ENCODE peak calls at places on chromosomes 7 and 10, in six cellular contexts. V is stimulated activated CD4-positive, alpha-beta T cell treated with anti-CD3 and anti-CD28 coated beads, TNF-alpha, amount 100 ng/mL, for 24 hours; G is H9; R is GF-D8; W is GM03348; C is GM12865. Q is an unnamed sample.

GRCh38 chr10:13939391-13939790 is 352.6 kb downstream of the PRPF18 start:
- DNase-seq in W (peak), R (no peak), C (no peak), G (no peak), V (no peak), Q (no peak)

GRCh38 chr10:114068054-114068707 is 24.5 kb downstream of the ADRB1 start:
- DNase-seq in G (no peak), W (no peak), R (no peak), V (no peak), C (no peak), Q (no peak)

GRCh38 chr10:31864834-31865518 is 63.7 kb downstream of the ARHGAP12 start:
- DNase-seq in W (peak), V (no peak), R (no peak), C (no peak), G (no peak), Q (no peak)

GRCh38 chr10:7610651-7611389 is 55.9 kb downstream of the ITIH5 start:
- DNase-seq in W (peak), G (no peak), V (no peak), R (no peak), C (no peak), Q (no peak)

GRCh38 chr7:118657391-118658005 is 433.0 kb downstream of the ANKRD7 start:
- DNase-seq in R (no peak), V (no peak), W (no peak), G (no peak), C (peak), Q (no peak)

GRCh38 chr10:99590799-99591198 is 29.4 kb downstream of the SLC25A28 start:
- DNase-seq in G (no peak), W (no peak), R (no peak), C (no peak), V (no peak), Q (no peak)

GRCh38 chr10:132910901-132911711 is 31.3 kb downstream of the CFAP46 start:
- DNase-seq in R (no peak), W (peak), G (no peak), V (no peak), C (no peak), Q (no peak)

GRCh38 chr7:46146454-46147255 is 225.6 kb upstream of the IGFBP3 start:
- DNase-seq in W (peak), V (no peak), G (no peak), R (no peak), C (no peak), Q (no peak)

GRCh38 chr7:82247814-82248433 is 195.7 kb downstream of the CACNA2D1 start:
- DNase-seq in C (peak), W (peak), V (no peak), R (no peak), G (no peak), Q (peak)

GRCh38 chr7:92631067-92631829 is 41.1 kb upstream of the FAM133B start:
- DNase-seq in C (peak), R (no peak), V (no peak), G (no peak), W (no peak), Q (peak)